ENCODE peak calls at places on chromosomes 3 and 15, in ten cellular contexts. L is mammary epithelial cell; G is HT-29; C is renal cortical epithelial cell; I is body of pancreas; W is NCI-H2081; U is epithelial cell of esophagus; M is GM13976; P is fibroblast of the conjunctiva; D is stimulated activated CD4-positive, alpha-beta T cell treated with anti-CD3 and anti-CD28 coated beads, TNF-alpha, amount 100 ng/mL, for 4 hours. F is an unnamed sample.

GRCh38 chr3:148218222-148218621 is 479.5 kb upstream of the AGTR1 start:
- DNase-seq in I (no peak), D (no peak), G (no peak), W (no peak), M (no peak), C (no peak), U (no peak), L (no peak), P (no peak), F (no peak)

GRCh38 chr3:111521881-111522280 is 20.1 kb upstream of the CD96 start:
- DNase-seq in L (no peak), U (peak), P (no peak), M (no peak), I (no peak), G (no peak), W (no peak), C (no peak), D (no peak), F (no peak)

GRCh38 chr3:129636082-129636481 is 29.6 kb upstream of the PLXND1 start:
- DNase-seq in I (no peak), W (no peak), D (no peak), U (no peak), C (no peak), M (no peak), P (no peak), L (no peak), G (no peak), F (no peak)

GRCh38 chr3:65231544-65231943 is 543.7 kb upstream of the ADAMTS9 start:
- DNase-seq in I (no peak), C (no peak), L (no peak), M (no peak), P (no peak), D (no peak), W (no peak), U (no peak), G (no peak), F (no peak)

GRCh38 chr3:115627180-115628074 is 4.1 kb downstream of the GAP43 start:
- DNase-seq in M (no peak), D (no peak), U (no peak), P (no peak), W (no peak), C (no peak), G (no peak), I (no peak), L (no peak), F (no peak)

GRCh38 chr3:56369914-56370313 is 98.4 kb downstream of the ERC2 start:
- DNase-seq in L (peak), W (no peak), I (no peak), U (peak), D (no peak), P (no peak), M (no peak), C (peak), G (no peak), F (no peak)

GRCh38 chr3:78919021-78919755 is 848.6 kb downstream of the ROBO1 start:
- DNase-seq in M (peak), L (peak), I (no peak), P (peak), W (no peak), U (peak), D (no peak), G (no peak), C (peak), F (no peak)

GRCh38 chr3:49607105-49607591 is 52.9 kb downstream of the BSN start:
- DNase-seq in W (no peak), L (peak), M (no peak), C (peak), I (no peak), U (peak), D (no peak), G (no peak), P (no peak), F (no peak)

GRCh38 chr3:97245201-97245910 is 431.0 kb downstream of the EPHA6 start:
- DNase-seq in W (no peak), P (no peak), L (no peak), D (no peak), G (no peak), M (no peak), U (no peak), I (no peak), C (no peak), F (no peak)

GRCh38 chr3:185176756-185177359 is 24.0 kb upstream of the C3orf70 start:
- DNase-seq in U (peak), D (no peak), I (peak), M (peak), C (peak), L (no peak), G (peak), W (peak), P (no peak), F (peak)

GRCh38 chr3:49900491-49901153 is 3.1 kb downstream of the MST1R start:
- DNase-seq in L (peak), C (peak), M (no peak), G (peak), P (no peak), I (peak), U (peak), W (peak), D (no peak), F (no peak)

GRCh38 chr15:67091073-67091965 is 25.9 kb downstream of the SMAD3 start:
- DNase-seq in D (no peak), U (peak), P (no peak), C (peak), W (no peak), I (peak), L (peak), G (peak), M (peak), F (no peak)

GRCh38 chr3:24119321-24119751 is 174.2 kb downstream of the NR1D2 start:
- DNase-seq in U (peak), I (no peak), M (no peak), L (peak), C (peak), P (peak), D (no peak), G (peak), W (no peak), F (peak)